ENCODE peak calls at places on chromosome 11, in four cellular contexts. V, Z, Q and E are unnamed samples.

GRCh38 chr11:47305734-47306483 is 36.0 kb downstream of the MADD start:
- ATAC-seq in V (no peak), Z (no peak), Q (no peak), E (no peak)

GRCh38 chr11:125398475-125398874 is 97.6 kb downstream of the FEZ1 start:
- ATAC-seq in V (no peak), Z (no peak), Q (no peak), E (peak)

GRCh38 chr11:13308704-13309103 is 31.1 kb downstream of the BMAL1 start:
- ATAC-seq in V (peak), Z (peak), Q (peak), E (no peak)

GRCh38 chr11:45771194-45771941 is 33.6 kb upstream of the SLC35C1 start:
- ATAC-seq in V (peak), Z (peak), Q (peak), E (peak)

GRCh38 chr11:14435717-14436116 is 63.9 kb downstream of the COPB1 start:
- ATAC-seq in V (no peak), Z (peak), Q (no peak), E (no peak)

GRCh38 chr11:94112182-94112960 is 16.3 kb upstream of the PANX1 start:
- ATAC-seq in V (no peak), Z (no peak), Q (no peak), E (no peak)

GRCh38 chr11:132111781-132112380 is 741.5 kb downstream of the NTM start:
- ATAC-seq in V (no peak), Z (no peak), Q (no peak), E (no peak)

GRCh38 chr11:126026579-126026978 is 36.1 kb downstream of the CDON start:
- ATAC-seq in V (no peak), Z (no peak), Q (no peak), E (no peak)

GRCh38 chr11:125903753-125904659 is at the start of gene DDX25:
- ATAC-seq in V (peak), Z (peak), Q (peak), E (no peak)

GRCh38 chr11:2860636-2861035 is 24.9 kb downstream of the CDKN1C start:
- ATAC-seq in V (peak), Z (peak), Q (peak), E (peak)

GRCh38 chr11:86230196-86230813 is 14.2 kb upstream of the EED start:
- ATAC-seq in V (no peak), Z (no peak), Q (no peak), E (no peak)

GRCh38 chr11:130077671-130078468 is 8.2 kb downstream of the APLP2 start:
- ATAC-seq in V (no peak), Z (no peak), Q (no peak), E (no peak)

GRCh38 chr11:45805305-45806071 is 539 bp downstream of the SLC35C1 start:
- ATAC-seq in V (peak), Z (peak), Q (peak), E (peak)

GRCh38 chr11:19419021-19419750 is 178.4 kb upstream of the E2F8 start:
- ATAC-seq in V (no peak), Z (no peak), Q (no peak), E (peak)

GRCh38 chr11:116563028-116563712 is 209.6 kb downstream of the BUD13 start:
- ATAC-seq in V (no peak), Z (no peak), Q (no peak), E (peak)

GRCh38 chr11:68199295-68199987 is 13.7 kb downstream of the KMT5B start:
- ATAC-seq in V (no peak), Z (no peak), Q (no peak), E (no peak)

GRCh38 chr11:87603887-87604286 is 566.2 kb downstream of the TMEM135 start:
- ATAC-seq in V (no peak), Z (no peak), Q (no peak), E (no peak)

GRCh38 chr11:130786586-130786985 is 129.7 kb downstream of the SNX19 start:
- ATAC-seq in V (no peak), Z (no peak), Q (no peak), E (no peak)

GRCh38 chr11:60183595-60184201 is 815 bp upstream of the MS4A6A start:
- ATAC-seq in V (no peak), Z (no peak), Q (no peak), E (no peak)

GRCh38 chr11:118881130-118881717 is 2.5 kb upstream of the CXCR5 start:
- ATAC-seq in V (no peak), Z (no peak), Q (peak), E (no peak)

GRCh38 chr11:112302226-112302868 is 41.7 kb upstream of the PLET1 start:
- ATAC-seq in V (no peak), Z (no peak), Q (no peak), E (no peak)

GRCh38 chr11:12141283-12141682 is 30.9 kb downstream of the MICAL2 start:
- ATAC-seq in V (peak), Z (no peak), Q (no peak), E (no peak)

GRCh38 chr11:12085371-12086251 is 24.8 kb upstream of the MICAL2 start:
- ATAC-seq in V (no peak), Z (no peak), Q (no peak), E (no peak)

GRCh38 chr11:126111458-126112116 is 48.9 kb upstream of the CDON start:
- ATAC-seq in V (no peak), Z (no peak), Q (no peak), E (no peak)

GRCh38 chr11:16153951-16154350 is 202.4 kb downstream of the SOX6 start:
- ATAC-seq in V (no peak), Z (no peak), Q (no peak), E (no peak)

GRCh38 chr11:88015170-88015569 is 160.1 kb downstream of the RAB38 start:
- ATAC-seq in V (no peak), Z (no peak), Q (no peak), E (no peak)

GRCh38 chr11:1953489-1954284 is 6.6 kb downstream of the MRPL23 start:
- ATAC-seq in V (peak), Z (peak), Q (peak), E (peak)

GRCh38 chr11:118699508-118700220 is 20.2 kb upstream of the TREH start:
- ATAC-seq in V (peak), Z (peak), Q (no peak), E (no peak)

GRCh38 chr11:111148953-111149352 is 96.6 kb upstream of the POU2AF2 start:
- ATAC-seq in V (no peak), Z (no peak), Q (no peak), E (no peak)